ENCODE peak calls at places on chromosomes 4 and X, in seven cellular contexts. One of them, this sample, is unnamed.

GRCh38 chr4:95190751-95191436 is 357.9 kb downstream of the UNC5C start:
- DNase-seq in RWPE1: no peak
- DNase-seq in amniotic stem cell: no peak
- DNase-seq in occipital lobe: no peak
- DNase-seq in fibroblast of gingiva: no peak
- DNase-seq in ELR: no peak
- DNase-seq in central memory CD8-positive, alpha-beta T cell: no peak
- DNase-seq in this sample: peak

GRCh38 chr4:157886650-157887049 is 286.2 kb downstream of the GASK1B start:
- DNase-seq in occipital lobe: no peak
- DNase-seq in fibroblast of gingiva: no peak
- DNase-seq in ELR: no peak
- DNase-seq in amniotic stem cell: no peak
- DNase-seq in RWPE1: no peak
- DNase-seq in central memory CD8-positive, alpha-beta T cell: no peak
- DNase-seq in this sample: no peak

GRCh38 chr4:77695769-77696168 is 90.1 kb downstream of the CXCL13 start:
- DNase-seq in fibroblast of gingiva: peak
- DNase-seq in amniotic stem cell: peak
- DNase-seq in central memory CD8-positive, alpha-beta T cell: no peak
- DNase-seq in occipital lobe: no peak
- DNase-seq in ELR: peak
- DNase-seq in RWPE1: peak
- DNase-seq in this sample: peak

GRCh38 chrX:86171366-86171765 is 23.1 kb downstream of the DACH2 start:
- DNase-seq in fibroblast of gingiva: peak
- DNase-seq in RWPE1: no peak
- DNase-seq in amniotic stem cell: no peak
- DNase-seq in occipital lobe: no peak
- DNase-seq in ELR: peak
- DNase-seq in central memory CD8-positive, alpha-beta T cell: no peak
- DNase-seq in this sample: peak

GRCh38 chr4:19358015-19358414 is 893.7 kb upstream of the SLIT2 start:
- DNase-seq in occipital lobe: no peak
- DNase-seq in fibroblast of gingiva: no peak
- DNase-seq in central memory CD8-positive, alpha-beta T cell: no peak
- DNase-seq in ELR: peak
- DNase-seq in RWPE1: peak
- DNase-seq in amniotic stem cell: no peak
- DNase-seq in this sample: peak

GRCh38 chrX:80331285-80331684 is 89.0 kb upstream of the TENT5D start:
- DNase-seq in fibroblast of gingiva: no peak
- DNase-seq in RWPE1: no peak
- DNase-seq in ELR: no peak
- DNase-seq in occipital lobe: no peak
- DNase-seq in central memory CD8-positive, alpha-beta T cell: no peak
- DNase-seq in amniotic stem cell: no peak
- DNase-seq in this sample: no peak

GRCh38 chr4:112321768-112322684 is 24.9 kb downstream of the ALPK1 start:
- DNase-seq in occipital lobe: no peak
- DNase-seq in RWPE1: peak
- DNase-seq in fibroblast of gingiva: peak
- DNase-seq in ELR: peak
- DNase-seq in amniotic stem cell: peak
- DNase-seq in central memory CD8-positive, alpha-beta T cell: peak
- DNase-seq in this sample: peak

GRCh38 chr4:67717586-67717985 is 16.6 kb upstream of the UBA6 start:
- DNase-seq in fibroblast of gingiva: no peak
- DNase-seq in occipital lobe: no peak
- DNase-seq in RWPE1: no peak
- DNase-seq in amniotic stem cell: no peak
- DNase-seq in ELR: no peak
- DNase-seq in central memory CD8-positive, alpha-beta T cell: no peak
- DNase-seq in this sample: no peak

GRCh38 chr4:108683479-108683878 is 33.1 kb downstream of the OSTC start:
- DNase-seq in RWPE1: peak
- DNase-seq in fibroblast of gingiva: peak
- DNase-seq in amniotic stem cell: no peak
- DNase-seq in central memory CD8-positive, alpha-beta T cell: no peak
- DNase-seq in ELR: peak
- DNase-seq in occipital lobe: no peak
- DNase-seq in this sample: peak

GRCh38 chr4:181987392-181987791 is 255.8 kb upstream of the TENM3 start:
- DNase-seq in occipital lobe: no peak
- DNase-seq in central memory CD8-positive, alpha-beta T cell: no peak
- DNase-seq in ELR: no peak
- DNase-seq in RWPE1: no peak
- DNase-seq in fibroblast of gingiva: no peak
- DNase-seq in amniotic stem cell: no peak
- DNase-seq in this sample: no peak

This sample was measured in MCF 10A.